ENCODE peak calls at places on chromosomes 4 and X, in five cellular contexts. J is endothelial cell of umbilical vein, S is tibial nerve, F is adrenal gland, C is ovary. P is an unnamed sample.

GRCh38 chrX:127888767-127889166 is 163.4 kb downstream of the ACTRT1 start:
- DNase-seq in C (no peak), J (no peak), S (no peak), F (no peak), P (no peak)

GRCh38 chr4:105551968-105552746 is at the start of gene ARHGEF38:
- DNase-seq in S (no peak), F (no peak), C (no peak), J (no peak), P (peak; percentile 79)

GRCh38 chr4:174193438-174194015 is 89.9 kb downstream of the FBXO8 start:
- DNase-seq in F (no peak), C (no peak), S (no peak), J (no peak), P (no peak)

GRCh38 chr4:63589796-63590195 is 819.5 kb downstream of the TECRL start:
- DNase-seq in S (no peak), F (no peak), J (no peak), C (no peak), P (no peak)

GRCh38 chr4:95129708-95130343 is 372.1 kb downstream of the BMPR1B start:
- DNase-seq in C (no peak), S (peak; percentile 16), F (peak; percentile 26), J (peak; percentile 93), P (no peak)

GRCh38 chr4:53617101-53617680 is 25.9 kb upstream of the LNX1 start:
- DNase-seq in F (no peak), J (peak; percentile 28), S (no peak), C (no peak), P (no peak)

GRCh38 chr4:75849459-75849858 is 52.8 kb downstream of the PPEF2 start:
- DNase-seq in S (no peak), J (peak; percentile 68), C (no peak), F (no peak), P (no peak)

GRCh38 chr4:174358823-174359222 is 75.1 kb downstream of the CEP44 start:
- DNase-seq in S (no peak), C (no peak), F (no peak), J (no peak), P (no peak)

GRCh38 chr4:25310066-25310824 is 2.3 kb upstream of the ZCCHC4 start:
- DNase-seq in F (no peak), J (no peak), S (no peak), C (no peak), P (no peak)

GRCh38 chr4:31467781-31468180 is 747.6 kb downstream of the PCDH7 start:
- DNase-seq in J (no peak), F (no peak), C (no peak), S (no peak), P (no peak)

GRCh38 chrX:13750204-13750603 is 15.7 kb downstream of the OFD1 start:
- DNase-seq in C (no peak), F (no peak), J (peak; percentile 35), S (no peak), P (no peak)

GRCh38 chr4:186758929-186759682 is 35.5 kb upstream of the FAT1 start:
- DNase-seq in F (no peak), S (no peak), J (no peak), C (no peak), P (no peak)

GRCh38 chr4:163077611-163078010 is 89.1 kb downstream of the NAF1 start:
- DNase-seq in S (no peak), C (no peak), J (no peak), F (no peak), P (no peak)

GRCh38 chr4:11724731-11725130 is 296.0 kb upstream of the HS3ST1 start:
- DNase-seq in F (no peak), C (no peak), S (no peak), J (peak; percentile 49), P (no peak)

GRCh38 chr4:89221175-89221867 is 86.3 kb downstream of the GPRIN3 start:
- DNase-seq in J (no peak), C (no peak), S (no peak), F (no peak), P (no peak)

GRCh38 chr4:144683516-144683915 is 37.6 kb downstream of the HHIP start:
- DNase-seq in S (no peak), J (no peak), C (no peak), F (no peak), P (no peak)

GRCh38 chr4:26410385-26411293 is 79.6 kb downstream of the CCKAR start:
- DNase-seq in C (no peak), J (peak; percentile 67), S (no peak), F (peak; percentile 57), P (no peak)

DNA sequence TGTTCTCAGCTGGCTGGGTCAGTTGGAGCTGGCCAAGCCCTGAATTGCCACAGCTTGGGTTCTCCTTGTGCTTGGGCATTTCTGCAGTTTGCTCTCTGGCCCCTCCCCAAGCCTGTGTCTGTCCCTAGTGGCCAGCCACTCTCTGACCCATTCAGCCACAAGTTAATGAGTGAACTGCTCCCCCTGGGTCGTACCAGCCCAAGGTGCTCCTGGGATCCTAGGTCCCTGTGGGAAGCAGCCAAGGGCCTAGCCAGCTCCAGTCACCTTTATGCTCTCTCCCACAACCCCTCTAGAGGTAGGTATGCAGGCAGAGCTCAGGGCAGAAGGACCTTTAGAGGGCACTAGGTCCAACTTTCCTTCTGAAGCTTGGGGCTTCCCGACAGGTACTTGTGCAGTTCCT is 51.5 kb downstream of the STARD8 start:
- DNase-seq in J (no peak), C (no peak), S (no peak), F (no peak), P (no peak)
- TF ChIP-seq POLR2A in J (no peak), C (no peak), S (no peak), F (no peak), P (no peak)

GRCh38 chr4:184387351-184387750 is 87.0 kb downstream of the IRF2 start:
- DNase-seq in C (no peak), F (no peak), S (no peak), J (no peak), P (peak; percentile 46)
- H3K4me1 ChIP-seq in C (peaks cover 10% of the 10 kb centered on the region), F (peaks cover 44% of the 10 kb centered on the region), S (peaks cover 46% of the 10 kb centered on the region), J (peaks cover 48% of the 10 kb centered on the region), P (peaks cover 10% of the 10 kb centered on the region)

DNA sequence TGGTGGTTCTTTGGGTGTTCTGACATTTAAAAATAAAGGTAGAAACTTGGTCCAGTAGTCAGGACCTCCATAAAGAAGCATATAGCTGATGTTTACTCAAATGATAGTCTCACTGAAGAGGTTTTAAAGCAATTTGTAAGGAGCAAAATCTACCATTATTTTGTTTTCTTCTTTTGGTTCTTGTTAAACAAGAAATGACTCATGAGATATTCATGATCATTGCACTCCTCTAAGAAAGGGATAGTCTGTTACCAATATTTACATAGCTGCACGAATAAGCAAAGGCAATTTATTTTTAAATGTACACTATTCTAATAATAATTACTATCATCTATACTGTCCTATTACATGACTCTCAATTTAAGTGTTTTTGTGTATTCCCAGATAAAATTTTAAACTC is 397.9 kb downstream of the FAM47B start:
- DNase-seq in S (no peak), J (no peak), F (no peak), C (no peak), P (no peak)
- TF ChIP-seq CTCF in S (no peak), J (no peak), F (no peak), C (no peak), P (no peak)

GRCh38 chr4:70948665-70949284 is 44.7 kb upstream of the DCK start:
- DNase-seq in S (no peak), J (no peak), C (no peak), F (no peak), P (no peak)
- TF ChIP-seq POLR2A in S (no peak), J (no peak), C (no peak), F (no peak), P (no peak)

GRCh38 chr4:48141048-48141447 is 7.0 kb upstream of the TXK start:
- DNase-seq in F (no peak), J (peak; percentile 56), S (no peak), C (no peak), P (no peak)

GRCh38 chr4:48137766-48138349 is 3.8 kb upstream of the TXK start:
- DNase-seq in F (no peak), C (no peak), J (no peak), S (no peak), P (no peak)

GRCh38 chr4:48138936-48139335 is 4.9 kb upstream of the TXK start:
- DNase-seq in F (no peak), C (no peak), J (no peak), S (no peak), P (peak; percentile 75)

GRCh38 chr4:48139688-48140087 is 5.6 kb upstream of the TXK start:
- DNase-seq in J (peak; percentile 68), C (no peak), S (no peak), F (peak; percentile 26), P (peak; percentile 20)

DNA sequence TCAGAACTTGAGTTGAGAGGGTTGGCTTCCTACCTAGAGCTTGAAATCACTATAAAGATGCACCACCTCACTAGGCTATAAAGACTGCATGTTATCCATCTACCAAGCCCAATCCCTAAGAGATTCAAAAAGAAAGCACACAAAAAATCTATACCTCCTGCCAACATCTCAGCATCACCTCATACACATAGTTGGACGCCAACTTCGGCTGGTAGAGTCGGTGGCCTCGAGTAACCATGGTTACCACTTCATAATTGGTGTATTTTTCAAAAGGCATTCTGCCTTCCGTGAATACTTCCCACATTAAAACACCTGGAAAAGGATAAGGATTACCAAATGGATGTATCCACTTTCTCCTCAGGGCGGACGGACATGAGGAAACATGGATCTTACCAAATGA is 4.5 kb upstream of the TXK start:
- DNase-seq in S (no peak), F (no peak), J (no peak), C (no peak), P (no peak)
- H3K4me1 ChIP-seq in S (peaks cover 7% of the 10 kb centered on the region), F (no peaks in the 10 kb centered on the region), J (peaks cover 12% of the 10 kb centered on the region), C (no peaks in the 10 kb centered on the region), P (peaks cover 7% of the 10 kb centered on the region)